ENCODE peak calls at places on chromosomes 1 and 21, in four cellular contexts. F is hepatocyte; E is effector memory CD4-positive, alpha-beta T cell; O is upper lobe of left lung. P is an unnamed sample.
A peak's percentile ranks its signal among the peaks of the same experiment; 100 is the strongest.

GRCh38 chr1:186819140-186819539 is 9.6 kb upstream of the PLA2G4A start:
- DNase-seq in O (no peak), F (no peak), E (no peak), P (no peak)

GRCh38 chr1:83123019-83123418 is 875.9 kb downstream of the TTLL7 start:
- DNase-seq in F (no peak), O (no peak), E (no peak), P (no peak)

GRCh38 chr1:151875419-151876097 is 22.0 kb upstream of the THEM5 start:
- DNase-seq in F (no peak), E (no peak), O (no peak), P (no peak)

GRCh38 chr1:248858096-248858890 is 592 bp downstream of the ZNF692 start:
- DNase-seq in O (peak; percentile 84), E (peak; percentile 21), F (peak; percentile 84), P (no peak)

GRCh38 chr1:230277201-230277771 is 148.8 kb downstream of the PGBD5 start:
- DNase-seq in O (peak; percentile 15), F (no peak), E (no peak), P (peak; percentile 13)

GRCh38 chr1:152002960-152003359 is 9.3 kb upstream of the S100A10 start:
- DNase-seq in O (no peak), E (no peak), F (no peak), P (no peak)

GRCh38 chr1:7120863-7121621 is 335.8 kb downstream of the CAMTA1 start:
- DNase-seq in F (no peak), E (no peak), O (no peak), P (no peak)

GRCh38 chr1:232880354-232880753 is 70.1 kb upstream of the NTPCR start:
- DNase-seq in F (peak; percentile 53), E (no peak), O (no peak), P (no peak)

GRCh38 chr1:200302893-200303250 is 107.0 kb downstream of the ZNF281 start:
- DNase-seq in O (no peak), E (no peak), F (peak; percentile 26), P (no peak)

GRCh38 chr1:205199090-205199930 is 12.2 kb downstream of the DSTYK start:
- DNase-seq in E (no peak), O (no peak), F (no peak), P (no peak)

GRCh38 chr1:30410153-30410851 is 313.1 kb downstream of the MATN1 start:
- DNase-seq in E (no peak), O (no peak), F (no peak), P (no peak)

GRCh38 chr1:86517336-86517735 is 29.5 kb upstream of the CLCA4 start:
- DNase-seq in E (no peak), O (no peak), F (peak; percentile 32), P (no peak)

GRCh38 chr1:228752604-228753132 is 17.4 kb downstream of the RHOU start:
- DNase-seq in O (no peak), F (no peak), E (no peak), P (no peak)

GRCh38 chr1:171883844-171884243 is 42.5 kb downstream of the DNM3 start:
- DNase-seq in F (no peak), E (no peak), O (no peak), P (no peak)

GRCh38 chr1:89757532-89757931 is 63.3 kb upstream of the LRRC8D start:
- DNase-seq in O (peak; percentile 49), E (no peak), F (no peak), P (peak; percentile 54)

DNA sequence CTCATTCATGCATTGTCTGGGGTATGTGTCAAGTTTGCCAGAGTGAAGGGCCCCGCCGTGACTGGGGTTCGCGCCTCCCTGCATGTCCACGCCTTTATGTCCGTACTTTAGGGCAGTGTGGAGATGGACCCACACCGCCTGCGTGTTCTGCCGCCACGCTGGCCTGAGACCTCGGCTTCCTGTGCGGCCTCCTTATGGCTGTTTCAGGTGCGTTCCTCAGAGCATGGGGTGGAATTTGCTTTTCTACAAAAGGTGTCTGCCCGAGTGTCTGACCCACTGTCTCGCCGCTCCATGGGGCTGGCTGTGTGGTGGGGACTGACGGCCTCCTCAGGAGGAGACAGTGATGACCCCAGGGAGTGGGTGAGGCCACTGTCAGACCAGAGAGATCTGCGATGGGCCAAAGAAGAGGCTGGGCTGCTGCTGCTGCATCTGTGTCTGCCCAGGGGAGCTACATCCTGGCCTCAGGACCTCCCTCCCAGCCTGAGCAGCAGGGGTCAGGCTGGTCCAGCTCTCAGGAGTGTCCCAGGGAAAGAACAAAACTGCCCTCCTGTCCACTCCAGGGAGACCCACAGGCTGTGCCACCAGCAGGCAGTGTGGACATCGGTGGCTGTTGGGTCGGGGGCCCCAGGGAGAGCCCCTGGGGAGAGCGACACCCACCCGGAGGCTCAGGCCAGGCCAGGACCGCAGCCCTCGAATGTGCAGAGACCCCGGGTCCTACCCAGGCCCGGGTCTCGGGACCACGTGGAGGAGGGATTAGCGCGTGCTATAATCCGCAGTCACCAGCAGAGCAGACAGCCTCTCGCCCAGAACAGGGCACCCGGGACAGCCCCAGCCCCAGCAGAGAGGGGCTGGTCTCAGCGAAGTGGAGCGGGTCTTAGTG is 9.8 kb upstream of the SLC19A1 start:
- DNase-seq in F (no peak), O (peak; percentile 19), E (no peak), P (no peak)
- H3K27ac ChIP-seq in F (no peak overlapping the region), O (peak overlapping the region; percentile 76), E (no peak overlapping the region), P (peak overlapping the region; percentile 58)

DNA sequence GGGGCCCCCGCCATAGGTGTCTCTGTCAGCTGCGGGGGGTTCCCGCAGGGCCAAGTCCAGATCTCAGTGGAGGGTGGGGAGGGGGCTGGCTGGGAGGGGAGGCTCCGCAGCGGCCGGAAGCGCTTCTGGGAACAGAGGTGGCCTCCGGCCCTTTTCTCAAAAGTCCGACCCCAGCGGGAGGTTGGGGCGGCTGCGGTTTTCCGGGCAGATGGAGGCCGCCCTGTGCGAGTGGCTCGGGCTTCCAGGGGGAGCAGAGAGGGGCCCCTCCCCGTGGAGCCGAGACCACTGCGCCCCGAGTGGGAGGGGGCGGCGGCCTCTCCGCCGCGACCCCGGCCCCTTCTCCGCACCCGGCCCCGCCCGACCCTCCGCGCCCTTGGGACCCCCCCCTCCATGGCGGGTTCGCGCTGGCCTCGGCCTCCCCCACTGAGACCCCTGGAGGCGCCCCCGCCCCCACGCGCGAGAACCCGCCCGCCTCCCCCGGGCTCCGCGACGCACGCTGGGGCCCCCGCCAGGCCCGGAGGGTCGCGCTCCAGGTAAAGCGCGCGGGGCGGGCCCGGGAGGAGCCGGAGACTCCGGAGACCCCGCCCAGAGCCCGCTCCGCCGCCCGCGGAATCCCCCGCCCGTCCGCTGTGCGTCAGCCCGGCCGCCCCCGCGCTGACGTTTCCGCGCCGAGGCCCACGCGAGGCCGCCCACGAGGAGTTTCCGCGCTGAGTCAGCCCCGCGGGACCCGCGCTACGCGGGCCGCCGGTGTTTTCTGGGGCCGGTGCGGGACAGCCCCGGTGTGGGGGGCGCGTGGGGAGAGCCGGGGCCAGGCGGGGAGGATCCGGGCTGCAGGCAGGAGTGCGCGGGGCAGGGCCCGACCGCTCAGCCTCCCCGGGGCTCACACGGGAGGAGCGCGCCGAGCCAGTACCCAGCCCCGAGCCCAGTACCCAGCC is 5.2 kb downstream of the TNFRSF18 start:
- DNase-seq in O (no peak), F (peak; percentile 84), E (peak; percentile 84), P (peak; percentile 88)
- H3K4me3 ChIP-seq in O (peak overlapping the region; percentile 3), F (peak overlapping the region; percentile 61), E (peak overlapping the region; percentile 46), P (peak overlapping the region; percentile 24)

DNA sequence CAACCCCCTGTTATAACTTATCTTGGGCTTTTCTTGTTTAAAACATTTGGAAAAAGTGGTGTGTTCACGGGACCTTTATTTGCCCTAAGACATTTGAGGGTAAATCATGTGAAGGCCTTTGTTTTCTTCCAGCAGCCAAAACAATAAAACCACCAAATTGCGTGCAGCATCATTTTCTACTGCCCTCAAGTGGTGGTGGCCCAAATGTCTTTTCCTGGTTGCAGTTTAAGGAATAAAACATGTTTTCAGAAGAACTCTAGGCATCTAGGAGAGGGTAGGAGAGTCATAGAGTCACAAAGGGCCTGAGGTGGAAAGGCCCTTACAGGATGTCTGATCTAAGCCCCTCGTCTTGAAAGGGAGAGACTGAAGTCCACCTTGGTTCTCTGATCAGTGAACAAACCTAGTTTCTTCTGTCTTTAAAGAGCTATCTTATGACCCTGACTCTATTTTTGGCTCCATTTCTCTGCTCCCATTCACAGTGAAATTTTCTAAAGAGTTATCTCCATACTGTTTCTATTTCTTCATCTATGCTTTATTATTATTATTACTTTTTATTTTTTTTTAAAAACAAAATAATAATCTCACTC is 16.0 kb upstream of the EPS15 start:
- DNase-seq in F (peak; percentile 53), E (no peak), O (no peak), P (peak; percentile 11)
- H3K27ac ChIP-seq in F (no peak overlapping the region), E (no peak overlapping the region), O (no peak overlapping the region), P (no peak overlapping the region)

GRCh38 chr1:243842978-243843490 is 7.0 kb downstream of the AKT3 start:
- DNase-seq in E (no peak), F (peak; percentile 12), O (no peak), P (no peak)
- H3K4me3 ChIP-seq in E (no peak overlapping the region), F (no peak overlapping the region), O (no peak overlapping the region), P (no peak overlapping the region)